ENCODE peak calls at places on chromosomes 1 and 21, in ten cellular contexts. One of them, this sample, is unnamed.

GRCh38 chr1:165842363-165843129 is 15.1 kb downstream of the UCK2 start:
- DNase-seq in right cardiac atrium: no peak
- DNase-seq in NCI-H2081 treated with DMSO at 0.1 percent for 48 hours: no peak
- DNase-seq in foreskin fibroblast: peak
- DNase-seq in adipocyte: peak
- DNase-seq in GM04503: no peak
- DNase-seq in nephron progenitor cell: no peak
- DNase-seq in RWPE1: no peak
- DNase-seq in activated CD8-positive, alpha-beta memory T cell treated with anti-CD3 and anti-CD28 coated beads, Interleukin-2, amount 50 U/mL, for 4 hours: no peak
- DNase-seq in DMS153: peak
- DNase-seq in this sample: no peak

GRCh38 chr1:41109316-41110263 is 88.1 kb upstream of the SLFNL1 start:
- DNase-seq in foreskin fibroblast: peak
- DNase-seq in nephron progenitor cell: no peak
- DNase-seq in adipocyte: peak
- DNase-seq in GM04503: peak
- DNase-seq in DMS153: peak
- DNase-seq in activated CD8-positive, alpha-beta memory T cell treated with anti-CD3 and anti-CD28 coated beads, Interleukin-2, amount 50 U/mL, for 4 hours: no peak
- DNase-seq in right cardiac atrium: peak
- DNase-seq in RWPE1: peak
- DNase-seq in NCI-H2081 treated with DMSO at 0.1 percent for 48 hours: no peak
- DNase-seq in this sample: no peak

GRCh38 chr1:99003911-99004269 is 771 bp downstream of the PLPPR5 start:
- DNase-seq in activated CD8-positive, alpha-beta memory T cell treated with anti-CD3 and anti-CD28 coated beads, Interleukin-2, amount 50 U/mL, for 4 hours: no peak
- DNase-seq in foreskin fibroblast: no peak
- DNase-seq in NCI-H2081 treated with DMSO at 0.1 percent for 48 hours: no peak
- DNase-seq in DMS153: no peak
- DNase-seq in nephron progenitor cell: peak
- DNase-seq in adipocyte: no peak
- DNase-seq in RWPE1: no peak
- DNase-seq in right cardiac atrium: no peak
- DNase-seq in GM04503: no peak
- DNase-seq in this sample: no peak

GRCh38 chr1:78645728-78646127 is 3.9 kb upstream of the IFI44 start:
- DNase-seq in nephron progenitor cell: no peak
- DNase-seq in activated CD8-positive, alpha-beta memory T cell treated with anti-CD3 and anti-CD28 coated beads, Interleukin-2, amount 50 U/mL, for 4 hours: no peak
- DNase-seq in adipocyte: no peak
- DNase-seq in DMS153: no peak
- DNase-seq in GM04503: no peak
- DNase-seq in foreskin fibroblast: no peak
- DNase-seq in RWPE1: no peak
- DNase-seq in NCI-H2081 treated with DMSO at 0.1 percent for 48 hours: no peak
- DNase-seq in right cardiac atrium: no peak
- DNase-seq in this sample: no peak

GRCh38 chr1:192544983-192545393 is 30.6 kb upstream of the RGS1 start:
- DNase-seq in foreskin fibroblast: peak
- DNase-seq in right cardiac atrium: no peak
- DNase-seq in DMS153: no peak
- DNase-seq in nephron progenitor cell: no peak
- DNase-seq in RWPE1: peak
- DNase-seq in activated CD8-positive, alpha-beta memory T cell treated with anti-CD3 and anti-CD28 coated beads, Interleukin-2, amount 50 U/mL, for 4 hours: no peak
- DNase-seq in adipocyte: peak
- DNase-seq in GM04503: peak
- DNase-seq in NCI-H2081 treated with DMSO at 0.1 percent for 48 hours: no peak
- DNase-seq in this sample: no peak

GRCh38 chr1:150484431-150484830 is 2.8 kb upstream of the TARS2 start:
- DNase-seq in RWPE1: peak
- DNase-seq in foreskin fibroblast: peak
- DNase-seq in right cardiac atrium: no peak
- DNase-seq in activated CD8-positive, alpha-beta memory T cell treated with anti-CD3 and anti-CD28 coated beads, Interleukin-2, amount 50 U/mL, for 4 hours: no peak
- DNase-seq in nephron progenitor cell: no peak
- DNase-seq in GM04503: no peak
- DNase-seq in DMS153: no peak
- DNase-seq in NCI-H2081 treated with DMSO at 0.1 percent for 48 hours: no peak
- DNase-seq in adipocyte: no peak
- DNase-seq in this sample: no peak

GRCh38 chr1:231512147-231512698 is 16.2 kb upstream of the TSNAX start:
- DNase-seq in foreskin fibroblast: peak
- DNase-seq in RWPE1: peak
- DNase-seq in adipocyte: peak
- DNase-seq in NCI-H2081 treated with DMSO at 0.1 percent for 48 hours: no peak
- DNase-seq in nephron progenitor cell: no peak
- DNase-seq in GM04503: peak
- DNase-seq in activated CD8-positive, alpha-beta memory T cell treated with anti-CD3 and anti-CD28 coated beads, Interleukin-2, amount 50 U/mL, for 4 hours: no peak
- DNase-seq in DMS153: no peak
- DNase-seq in right cardiac atrium: no peak
- DNase-seq in this sample: no peak

GRCh38 chr1:10514490-10515235 is 39.9 kb downstream of the PEX14 start:
- DNase-seq in NCI-H2081 treated with DMSO at 0.1 percent for 48 hours: no peak
- DNase-seq in adipocyte: peak
- DNase-seq in right cardiac atrium: no peak
- DNase-seq in GM04503: no peak
- DNase-seq in foreskin fibroblast: peak
- DNase-seq in activated CD8-positive, alpha-beta memory T cell treated with anti-CD3 and anti-CD28 coated beads, Interleukin-2, amount 50 U/mL, for 4 hours: no peak
- DNase-seq in DMS153: peak
- DNase-seq in RWPE1: peak
- DNase-seq in nephron progenitor cell: no peak
- DNase-seq in this sample: no peak

GRCh38 chr1:28104866-28105467 is 16.6 kb upstream of the EYA3 start:
- DNase-seq in activated CD8-positive, alpha-beta memory T cell treated with anti-CD3 and anti-CD28 coated beads, Interleukin-2, amount 50 U/mL, for 4 hours: no peak
- DNase-seq in RWPE1: peak
- DNase-seq in DMS153: peak
- DNase-seq in nephron progenitor cell: peak
- DNase-seq in NCI-H2081 treated with DMSO at 0.1 percent for 48 hours: no peak
- DNase-seq in GM04503: no peak
- DNase-seq in foreskin fibroblast: peak
- DNase-seq in adipocyte: peak
- DNase-seq in right cardiac atrium: peak
- DNase-seq in this sample: peak

GRCh38 chr1:35560256-35561225 is 2.9 kb downstream of the NCDN start:
- DNase-seq in activated CD8-positive, alpha-beta memory T cell treated with anti-CD3 and anti-CD28 coated beads, Interleukin-2, amount 50 U/mL, for 4 hours: no peak
- DNase-seq in right cardiac atrium: peak
- DNase-seq in nephron progenitor cell: no peak
- DNase-seq in DMS153: no peak
- DNase-seq in RWPE1: no peak
- DNase-seq in GM04503: no peak
- DNase-seq in NCI-H2081 treated with DMSO at 0.1 percent for 48 hours: no peak
- DNase-seq in adipocyte: no peak
- DNase-seq in foreskin fibroblast: no peak
- DNase-seq in this sample: peak

GRCh38 chr1:156123356-156124196 is 9.1 kb downstream of the LMNA start:
- DNase-seq in GM04503: peak
- DNase-seq in right cardiac atrium: peak
- DNase-seq in NCI-H2081 treated with DMSO at 0.1 percent for 48 hours: peak
- DNase-seq in RWPE1: peak
- DNase-seq in foreskin fibroblast: peak
- DNase-seq in DMS153: peak
- DNase-seq in adipocyte: peak
- DNase-seq in activated CD8-positive, alpha-beta memory T cell treated with anti-CD3 and anti-CD28 coated beads, Interleukin-2, amount 50 U/mL, for 4 hours: peak
- DNase-seq in nephron progenitor cell: no peak
- DNase-seq in this sample: peak

GRCh38 chr21:32604484-32604883 is 7.7 kb downstream of the CFAP298 start:
- DNase-seq in foreskin fibroblast: no peak
- DNase-seq in RWPE1: no peak
- DNase-seq in adipocyte: no peak
- DNase-seq in GM04503: no peak
- DNase-seq in nephron progenitor cell: no peak
- DNase-seq in NCI-H2081 treated with DMSO at 0.1 percent for 48 hours: peak
- DNase-seq in right cardiac atrium: no peak
- DNase-seq in activated CD8-positive, alpha-beta memory T cell treated with anti-CD3 and anti-CD28 coated beads, Interleukin-2, amount 50 U/mL, for 4 hours: no peak
- DNase-seq in DMS153: no peak
- DNase-seq in this sample: no peak

GRCh38 chr1:160354388-160354985 is 11.3 kb downstream of the NCSTN start:
- DNase-seq in DMS153: no peak
- DNase-seq in RWPE1: no peak
- DNase-seq in GM04503: no peak
- DNase-seq in activated CD8-positive, alpha-beta memory T cell treated with anti-CD3 and anti-CD28 coated beads, Interleukin-2, amount 50 U/mL, for 4 hours: no peak
- DNase-seq in foreskin fibroblast: peak
- DNase-seq in right cardiac atrium: no peak
- DNase-seq in nephron progenitor cell: peak
- DNase-seq in adipocyte: peak
- DNase-seq in NCI-H2081 treated with DMSO at 0.1 percent for 48 hours: no peak
- DNase-seq in this sample: no peak

GRCh38 chr1:83751602-83752001 is 247.3 kb downstream of the TTLL7 start:
- DNase-seq in foreskin fibroblast: no peak
- DNase-seq in nephron progenitor cell: no peak
- DNase-seq in right cardiac atrium: no peak
- DNase-seq in NCI-H2081 treated with DMSO at 0.1 percent for 48 hours: no peak
- DNase-seq in DMS153: no peak
- DNase-seq in GM04503: no peak
- DNase-seq in activated CD8-positive, alpha-beta memory T cell treated with anti-CD3 and anti-CD28 coated beads, Interleukin-2, amount 50 U/mL, for 4 hours: no peak
- DNase-seq in RWPE1: no peak
- DNase-seq in adipocyte: no peak
- DNase-seq in this sample: no peak

GRCh38 chr1:239237912-239238311 is 148.5 kb upstream of the CHRM3 start:
- DNase-seq in NCI-H2081 treated with DMSO at 0.1 percent for 48 hours: no peak
- DNase-seq in right cardiac atrium: no peak
- DNase-seq in adipocyte: no peak
- DNase-seq in nephron progenitor cell: no peak
- DNase-seq in DMS153: no peak
- DNase-seq in RWPE1: no peak
- DNase-seq in foreskin fibroblast: no peak
- DNase-seq in activated CD8-positive, alpha-beta memory T cell treated with anti-CD3 and anti-CD28 coated beads, Interleukin-2, amount 50 U/mL, for 4 hours: no peak
- DNase-seq in GM04503: no peak
- DNase-seq in this sample: no peak

GRCh38 chr1:25065246-25066238 is 135.5 kb upstream of the RUNX3 start:
- DNase-seq in RWPE1: no peak
- DNase-seq in DMS153: no peak
- DNase-seq in GM04503: peak
- DNase-seq in nephron progenitor cell: no peak
- DNase-seq in NCI-H2081 treated with DMSO at 0.1 percent for 48 hours: no peak
- DNase-seq in activated CD8-positive, alpha-beta memory T cell treated with anti-CD3 and anti-CD28 coated beads, Interleukin-2, amount 50 U/mL, for 4 hours: peak
- DNase-seq in adipocyte: no peak
- DNase-seq in right cardiac atrium: no peak
- DNase-seq in foreskin fibroblast: peak
- DNase-seq in this sample: no peak

GRCh38 chr1:236663934-236664333 is 22.4 kb upstream of the ACTN2 start:
- DNase-seq in activated CD8-positive, alpha-beta memory T cell treated with anti-CD3 and anti-CD28 coated beads, Interleukin-2, amount 50 U/mL, for 4 hours: no peak
- DNase-seq in RWPE1: no peak
- DNase-seq in NCI-H2081 treated with DMSO at 0.1 percent for 48 hours: no peak
- DNase-seq in right cardiac atrium: no peak
- DNase-seq in adipocyte: peak
- DNase-seq in foreskin fibroblast: no peak
- DNase-seq in DMS153: no peak
- DNase-seq in nephron progenitor cell: no peak
- DNase-seq in GM04503: no peak
- DNase-seq in this sample: no peak

GRCh38 chr1:35264861-35265260 is 3.6 kb upstream of the ZMYM4 start:
- DNase-seq in NCI-H2081 treated with DMSO at 0.1 percent for 48 hours: no peak
- DNase-seq in nephron progenitor cell: no peak
- DNase-seq in GM04503: peak
- DNase-seq in activated CD8-positive, alpha-beta memory T cell treated with anti-CD3 and anti-CD28 coated beads, Interleukin-2, amount 50 U/mL, for 4 hours: no peak
- DNase-seq in adipocyte: peak
- DNase-seq in DMS153: peak
- DNase-seq in foreskin fibroblast: peak
- DNase-seq in RWPE1: no peak
- DNase-seq in right cardiac atrium: no peak
- DNase-seq in this sample: no peak

GRCh38 chr21:26851109-26851944 is 6.1 kb upstream of the ADAMTS1 start:
- DNase-seq in foreskin fibroblast: no peak
- DNase-seq in DMS153: no peak
- DNase-seq in GM04503: no peak
- DNase-seq in adipocyte: no peak
- DNase-seq in RWPE1: no peak
- DNase-seq in NCI-H2081 treated with DMSO at 0.1 percent for 48 hours: no peak
- DNase-seq in nephron progenitor cell: no peak
- DNase-seq in right cardiac atrium: no peak
- DNase-seq in activated CD8-positive, alpha-beta memory T cell treated with anti-CD3 and anti-CD28 coated beads, Interleukin-2, amount 50 U/mL, for 4 hours: no peak
- DNase-seq in this sample: peak

GRCh38 chr1:34113887-34114286 is 51.1 kb downstream of the CSMD2 start:
- DNase-seq in DMS153: no peak
- DNase-seq in adipocyte: peak
- DNase-seq in right cardiac atrium: no peak
- DNase-seq in foreskin fibroblast: peak
- DNase-seq in RWPE1: peak
- DNase-seq in NCI-H2081 treated with DMSO at 0.1 percent for 48 hours: no peak
- DNase-seq in GM04503: no peak
- DNase-seq in activated CD8-positive, alpha-beta memory T cell treated with anti-CD3 and anti-CD28 coated beads, Interleukin-2, amount 50 U/mL, for 4 hours: no peak
- DNase-seq in nephron progenitor cell: no peak
- DNase-seq in this sample: no peak

GRCh38 chr1:151535326-151536271 is 4.5 kb upstream of the TUFT1 start:
- DNase-seq in nephron progenitor cell: no peak
- DNase-seq in right cardiac atrium: no peak
- DNase-seq in NCI-H2081 treated with DMSO at 0.1 percent for 48 hours: no peak
- DNase-seq in RWPE1: no peak
- DNase-seq in activated CD8-positive, alpha-beta memory T cell treated with anti-CD3 and anti-CD28 coated beads, Interleukin-2, amount 50 U/mL, for 4 hours: no peak
- DNase-seq in GM04503: no peak
- DNase-seq in foreskin fibroblast: no peak
- DNase-seq in DMS153: no peak
- DNase-seq in adipocyte: no peak
- DNase-seq in this sample: no peak

GRCh38 chr21:16536661-16537359 is 807.0 kb downstream of the USP25 start:
- DNase-seq in NCI-H2081 treated with DMSO at 0.1 percent for 48 hours: no peak
- DNase-seq in foreskin fibroblast: peak
- DNase-seq in GM04503: no peak
- DNase-seq in DMS153: no peak
- DNase-seq in nephron progenitor cell: no peak
- DNase-seq in RWPE1: no peak
- DNase-seq in adipocyte: no peak
- DNase-seq in activated CD8-positive, alpha-beta memory T cell treated with anti-CD3 and anti-CD28 coated beads, Interleukin-2, amount 50 U/mL, for 4 hours: no peak
- DNase-seq in right cardiac atrium: no peak
- DNase-seq in this sample: no peak

GRCh38 chr1:229068266-229069043 is 202.5 kb upstream of the RAB4A start:
- DNase-seq in RWPE1: no peak
- DNase-seq in GM04503: no peak
- DNase-seq in adipocyte: no peak
- DNase-seq in DMS153: no peak
- DNase-seq in NCI-H2081 treated with DMSO at 0.1 percent for 48 hours: no peak
- DNase-seq in activated CD8-positive, alpha-beta memory T cell treated with anti-CD3 and anti-CD28 coated beads, Interleukin-2, amount 50 U/mL, for 4 hours: no peak
- DNase-seq in nephron progenitor cell: no peak
- DNase-seq in right cardiac atrium: peak
- DNase-seq in foreskin fibroblast: no peak
- DNase-seq in this sample: no peak

This sample was measured in C1 segment of cervical spinal cord.